ENCODE peak calls at places on chromosomes 4 and X, in six cellular contexts. One of them, this sample, is unnamed.

GRCh38 chr4:168484626-168485025 is 4.3 kb upstream of the DDX60L start:
- DNase-seq in CD8-positive, alpha-beta T cell: no peak
- DNase-seq in ovary: no peak
- DNase-seq in H9: no peak
- DNase-seq in adrenal gland: no peak
- DNase-seq in AG04450: peak; percentile 60
- DNase-seq in this sample: no peak

GRCh38 chrX:97616883-97617510 is 733.3 kb downstream of the RPA4 start:
- DNase-seq in H9: no peak
- DNase-seq in adrenal gland: no peak
- DNase-seq in CD8-positive, alpha-beta T cell: no peak
- DNase-seq in ovary: no peak
- DNase-seq in AG04450: peak; percentile 23
- DNase-seq in this sample: no peak

GRCh38 chr4:61918507-61919462 is 718.7 kb downstream of the ADGRL3 start:
- DNase-seq in ovary: no peak
- DNase-seq in adrenal gland: no peak
- DNase-seq in H9: no peak
- DNase-seq in CD8-positive, alpha-beta T cell: no peak
- DNase-seq in AG04450: no peak
- DNase-seq in this sample: no peak

GRCh38 chr4:77158487-77158861 is 1.5 kb downstream of the CCNG2 start:
- DNase-seq in adrenal gland: no peak
- DNase-seq in AG04450: no peak
- DNase-seq in H9: no peak
- DNase-seq in ovary: peak; percentile 37
- DNase-seq in CD8-positive, alpha-beta T cell: peak; percentile 30
- DNase-seq in this sample: no peak

GRCh38 chr4:168101026-168101425 is 8.7 kb downstream of the ANXA10 start:
- DNase-seq in H9: no peak
- DNase-seq in AG04450: no peak
- DNase-seq in ovary: no peak
- DNase-seq in adrenal gland: no peak
- DNase-seq in CD8-positive, alpha-beta T cell: no peak
- DNase-seq in this sample: no peak

GRCh38 chrX:39757971-39758370 is 339.8 kb downstream of the BCOR start:
- DNase-seq in CD8-positive, alpha-beta T cell: no peak
- DNase-seq in AG04450: no peak
- DNase-seq in adrenal gland: no peak
- DNase-seq in ovary: no peak
- DNase-seq in H9: no peak
- DNase-seq in this sample: no peak

GRCh38 chr4:26459756-26460530 is 30.3 kb downstream of the CCKAR start:
- DNase-seq in ovary: no peak
- DNase-seq in adrenal gland: no peak
- DNase-seq in H9: no peak
- DNase-seq in AG04450: peak; percentile 63
- DNase-seq in CD8-positive, alpha-beta T cell: no peak
- DNase-seq in this sample: no peak

GRCh38 chr4:28686618-28687017 is 1826.0 kb downstream of the STIM2 start:
- DNase-seq in adrenal gland: peak; percentile 55
- DNase-seq in ovary: no peak
- DNase-seq in CD8-positive, alpha-beta T cell: no peak
- DNase-seq in H9: peak; percentile 78
- DNase-seq in AG04450: no peak
- DNase-seq in this sample: peak; percentile 45

GRCh38 chrX:1895583-1895982 is 280.7 kb downstream of the ASMT start:
- DNase-seq in H9: no peak
- DNase-seq in CD8-positive, alpha-beta T cell: no peak
- DNase-seq in AG04450: no peak
- DNase-seq in adrenal gland: no peak
- DNase-seq in ovary: no peak
- DNase-seq in this sample: no peak

GRCh38 chr4:44760142-44760898 is 34.0 kb upstream of the GNPDA2 start:
- DNase-seq in H9: no peak
- DNase-seq in CD8-positive, alpha-beta T cell: no peak
- DNase-seq in AG04450: no peak
- DNase-seq in ovary: no peak
- DNase-seq in adrenal gland: no peak
- DNase-seq in this sample: no peak

GRCh38 chr4:73816814-73817213 is 19.7 kb upstream of the CXCL6 start:
- DNase-seq in H9: no peak
- DNase-seq in ovary: no peak
- DNase-seq in adrenal gland: no peak
- DNase-seq in CD8-positive, alpha-beta T cell: no peak
- DNase-seq in AG04450: peak; percentile 67
- DNase-seq in this sample: no peak

GRCh38 chrX:12978205-12979010 is 3.5 kb downstream of the TMSB4X start:
- DNase-seq in ovary: peak; percentile 45
- DNase-seq in H9: peak; percentile 76
- DNase-seq in CD8-positive, alpha-beta T cell: peak; percentile 86
- DNase-seq in adrenal gland: peak; percentile 72
- DNase-seq in AG04450: peak; percentile 79
- DNase-seq in this sample: peak; percentile 75

GRCh38 chr4:78569291-78569821 is 17.8 kb downstream of the ANXA3 start:
- DNase-seq in adrenal gland: no peak
- DNase-seq in H9: no peak
- DNase-seq in CD8-positive, alpha-beta T cell: no peak
- DNase-seq in AG04450: peak; percentile 46
- DNase-seq in ovary: no peak
- DNase-seq in this sample: no peak

GRCh38 chrX:102516314-102516936 is at the start of gene TMSB15A:
- DNase-seq in ovary: peak; percentile 80
- DNase-seq in AG04450: no peak
- DNase-seq in CD8-positive, alpha-beta T cell: peak; percentile 48
- DNase-seq in adrenal gland: peak; percentile 73
- DNase-seq in H9: peak; percentile 87
- DNase-seq in this sample: peak; percentile 84

GRCh38 chr4:189162888-189163287 is 777.8 kb upstream of the FRG1 start:
- DNase-seq in CD8-positive, alpha-beta T cell: no peak
- DNase-seq in AG04450: no peak
- DNase-seq in ovary: no peak
- DNase-seq in H9: no peak
- DNase-seq in adrenal gland: no peak
- DNase-seq in this sample: no peak

GRCh38 chrX:153471663-153472280 is 1.4 kb upstream of the HAUS7 start:
- DNase-seq in CD8-positive, alpha-beta T cell: no peak
- DNase-seq in ovary: no peak
- DNase-seq in adrenal gland: no peak
- DNase-seq in H9: no peak
- DNase-seq in AG04450: no peak
- DNase-seq in this sample: no peak
- H3K27ac ChIP-seq in CD8-positive, alpha-beta T cell: no peak overlapping the region
- H3K27ac ChIP-seq in ovary: peak overlapping the region; percentile 57
- H3K27ac ChIP-seq in adrenal gland: no peak overlapping the region
- H3K27ac ChIP-seq in H9: no peak overlapping the region
- H3K27ac ChIP-seq in AG04450: no peak overlapping the region
- H3K27ac ChIP-seq in this sample: no peak overlapping the region

GRCh38 chr4:121180558-121180957 is 16.4 kb upstream of the TNIP3 start:
- DNase-seq in CD8-positive, alpha-beta T cell: no peak
- DNase-seq in adrenal gland: no peak
- DNase-seq in ovary: no peak
- DNase-seq in H9: no peak
- DNase-seq in AG04450: no peak
- DNase-seq in this sample: no peak
- H3K27ac ChIP-seq in CD8-positive, alpha-beta T cell: peak overlapping the region; percentile 78
- H3K27ac ChIP-seq in adrenal gland: no peak overlapping the region
- H3K27ac ChIP-seq in ovary: no peak overlapping the region
- H3K27ac ChIP-seq in H9: no peak overlapping the region
- H3K27ac ChIP-seq in AG04450: no peak overlapping the region
- H3K27ac ChIP-seq in this sample: no peak overlapping the region

GRCh38 chrX:152895724-152896420 is 2.0 kb upstream of the ZNF185 start:
- DNase-seq in H9: no peak
- DNase-seq in ovary: no peak
- DNase-seq in CD8-positive, alpha-beta T cell: no peak
- DNase-seq in AG04450: no peak
- DNase-seq in adrenal gland: no peak
- DNase-seq in this sample: no peak
- H3K27ac ChIP-seq in H9: no peak overlapping the region
- H3K27ac ChIP-seq in ovary: no peak overlapping the region
- H3K27ac ChIP-seq in CD8-positive, alpha-beta T cell: no peak overlapping the region
- H3K27ac ChIP-seq in AG04450: no peak overlapping the region
- H3K27ac ChIP-seq in adrenal gland: no peak overlapping the region
- H3K27ac ChIP-seq in this sample: no peak overlapping the region

DNA sequence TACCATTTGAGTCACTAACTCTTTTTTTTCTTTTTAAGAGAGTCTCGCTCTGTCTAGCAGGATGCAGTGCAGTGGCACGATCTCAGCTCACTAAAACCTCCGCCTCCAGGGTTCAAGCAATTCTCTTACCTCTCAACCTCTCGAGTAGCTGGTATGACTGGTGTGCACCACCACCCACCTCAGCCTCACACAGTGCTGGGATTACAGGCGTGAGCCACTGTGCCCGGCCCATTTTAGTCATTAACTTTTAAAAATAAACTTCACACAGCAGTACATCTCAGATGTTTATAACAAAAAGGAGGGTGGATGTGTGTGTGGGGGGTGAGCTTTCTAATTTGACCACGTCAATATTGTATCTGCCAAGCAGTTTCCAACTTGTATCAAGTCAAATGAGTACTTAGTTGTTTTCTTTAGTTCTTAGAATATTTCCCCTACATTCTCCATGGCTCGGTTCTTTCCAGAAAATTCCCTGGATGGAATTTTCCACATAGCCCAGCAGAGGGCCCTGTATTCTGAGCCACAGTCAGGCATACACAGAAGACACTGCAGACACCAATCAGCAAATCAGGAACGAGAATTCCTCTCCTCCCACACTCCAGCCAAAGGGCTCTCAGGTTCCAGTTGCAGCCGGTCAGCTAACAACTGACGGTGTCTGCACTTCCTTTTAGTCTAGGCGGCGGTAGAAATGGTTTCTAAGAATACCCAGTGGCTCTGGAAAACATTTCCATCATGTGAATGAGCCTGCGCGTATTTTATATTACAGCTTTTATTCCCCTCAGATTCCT is 20.1 kb upstream of the ARAF start:
- DNase-seq in AG04450: peak; percentile 76
- DNase-seq in adrenal gland: peak; percentile 91
- DNase-seq in CD8-positive, alpha-beta T cell: no peak
- DNase-seq in ovary: peak; percentile 72
- DNase-seq in H9: peak; percentile 86
- DNase-seq in this sample: peak; percentile 85
- H3K27ac ChIP-seq in AG04450: peak overlapping the region; percentile 21
- H3K27ac ChIP-seq in adrenal gland: no peak overlapping the region
- H3K27ac ChIP-seq in CD8-positive, alpha-beta T cell: no peak overlapping the region
- H3K27ac ChIP-seq in ovary: peak overlapping the region; percentile 61
- H3K27ac ChIP-seq in H9: no peak overlapping the region
- H3K27ac ChIP-seq in this sample: peak overlapping the region; percentile 70

DNA sequence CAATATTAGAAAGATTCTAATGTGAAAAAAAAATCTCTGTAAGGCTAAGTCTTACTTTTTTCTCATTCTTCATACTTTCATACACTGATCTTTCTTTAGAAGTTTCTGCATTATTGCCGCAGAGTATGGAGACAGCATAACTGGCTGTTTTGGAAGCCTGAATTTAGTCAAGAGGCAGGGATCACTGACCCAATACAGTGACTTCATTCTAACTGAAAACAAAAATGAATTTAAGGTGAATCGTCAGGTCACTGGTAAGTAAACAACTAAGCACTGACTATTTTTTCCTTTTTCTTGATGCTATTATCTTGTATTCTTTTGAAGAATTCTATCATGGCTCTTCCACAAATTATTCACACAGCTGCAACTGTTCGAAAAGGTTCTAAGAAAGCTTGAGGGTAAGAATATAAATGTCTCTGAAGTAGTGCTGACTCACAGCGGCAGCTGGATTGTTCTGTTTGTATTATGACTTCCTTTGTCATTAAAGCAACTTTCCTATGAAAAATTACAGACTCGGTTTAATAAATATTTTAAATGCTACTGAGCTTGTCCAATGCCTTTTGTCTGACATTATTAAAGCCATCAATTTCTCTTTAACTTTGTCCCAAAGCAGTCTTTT is 609.3 kb downstream of the FSTL5 start:
- DNase-seq in ovary: no peak
- DNase-seq in adrenal gland: no peak
- DNase-seq in H9: no peak
- DNase-seq in AG04450: peak; percentile 21
- DNase-seq in CD8-positive, alpha-beta T cell: no peak
- DNase-seq in this sample: no peak
- H3K27ac ChIP-seq in ovary: no peak overlapping the region
- H3K27ac ChIP-seq in adrenal gland: no peak overlapping the region
- H3K27ac ChIP-seq in H9: no peak overlapping the region
- H3K27ac ChIP-seq in AG04450: no peak overlapping the region
- H3K27ac ChIP-seq in CD8-positive, alpha-beta T cell: no peak overlapping the region
- H3K27ac ChIP-seq in this sample: no peak overlapping the region

DNA sequence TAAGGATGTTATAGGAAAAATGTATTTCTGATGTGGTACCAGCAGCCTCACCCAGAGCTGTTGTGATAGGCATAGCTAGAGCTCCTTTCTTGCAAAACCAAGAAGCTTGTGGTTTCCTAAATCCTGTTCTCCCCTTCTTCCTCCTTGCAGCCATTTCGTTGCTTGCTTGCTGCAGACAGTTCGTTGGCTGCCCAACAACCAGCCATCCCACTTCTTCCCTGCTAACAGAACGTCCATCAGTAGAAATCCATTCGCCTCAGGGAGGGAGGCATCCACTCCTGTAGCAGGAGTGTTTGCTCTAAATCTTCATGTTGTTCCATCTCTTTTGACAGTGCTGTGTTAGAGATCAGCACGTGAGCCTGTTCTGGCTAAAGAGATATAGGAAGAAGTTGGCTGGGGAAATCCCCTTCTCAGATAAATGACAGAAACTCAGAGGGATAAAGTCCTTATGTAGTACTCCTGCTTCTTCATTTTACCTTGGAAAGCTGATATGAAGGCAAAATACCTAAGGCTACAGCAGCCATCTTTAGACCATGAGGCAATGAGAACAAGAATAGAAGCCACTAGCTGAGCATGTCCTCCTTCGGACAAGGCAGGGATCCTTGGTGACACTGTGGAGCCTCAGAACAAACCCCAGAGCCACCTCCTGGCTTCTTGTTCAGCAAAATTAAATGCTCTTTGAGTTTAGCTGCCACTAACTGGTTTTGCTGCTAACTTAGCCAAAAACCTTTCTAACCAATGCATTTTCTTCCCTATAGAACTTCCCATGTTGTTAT is 68.4 kb upstream of the RELL1 start:
- DNase-seq in CD8-positive, alpha-beta T cell: no peak
- DNase-seq in ovary: no peak
- DNase-seq in adrenal gland: no peak
- DNase-seq in AG04450: no peak
- DNase-seq in H9: no peak
- DNase-seq in this sample: no peak
- H3K27ac ChIP-seq in CD8-positive, alpha-beta T cell: no peak overlapping the region
- H3K27ac ChIP-seq in ovary: no peak overlapping the region
- H3K27ac ChIP-seq in adrenal gland: no peak overlapping the region
- H3K27ac ChIP-seq in AG04450: no peak overlapping the region
- H3K27ac ChIP-seq in H9: no peak overlapping the region
- H3K27ac ChIP-seq in this sample: no peak overlapping the region